ENCODE peak calls at places on chromosomes 6 and 20, in seven cellular contexts. R is SK-N-SH, Q is GM12878, L is K562, G is H1, E is HepG2, D is GM12892. F is an unnamed sample.

GRCh38 chr6:79009819-79010218 is 68.2 kb downstream of the PHIP start:
- DNase-seq in G (no peak), E (no peak), R (no peak), L (no peak), D (no peak), Q (no peak), F (no peak)

GRCh38 chr6:35511980-35512379 is 716 bp downstream of the TULP1 start:
- DNase-seq in L (peak; percentile 52), G (no peak), Q (no peak), R (no peak), D (no peak), E (no peak), F (no peak)

GRCh38 chr20:3970016-3970415 is 45.3 kb downstream of the RNF24 start:
- DNase-seq in E (peak; percentile 61), Q (no peak), D (no peak), R (no peak), G (no peak), L (peak; percentile 10), F (no peak)

GRCh38 chr20:62457098-62457497 is 18.7 kb downstream of the GATA5 start:
- DNase-seq in D (no peak), G (no peak), E (no peak), Q (no peak), R (no peak), L (no peak), F (no peak)

GRCh38 chr6:108518714-108519576 is 41.8 kb upstream of the FOXO3 start:
- DNase-seq in L (peak; percentile 20), D (no peak), R (peak; percentile 30), E (peak; percentile 24), G (no peak), Q (no peak), F (no peak)

GRCh38 chr20:688809-689208 is 13.2 kb upstream of the SCRT2 start:
- DNase-seq in D (no peak), E (peak; percentile 41), R (peak; percentile 54), G (no peak), L (peak; percentile 31), Q (no peak), F (no peak)

GRCh38 chr20:38057351-38057972 is 23.9 kb downstream of the RPRD1B start:
- DNase-seq in E (peak; percentile 88), D (peak; percentile 41), Q (no peak), L (peak; percentile 78), G (peak; percentile 92), R (peak; percentile 80), F (peak; percentile 23)

GRCh38 chr20:3720068-3720467 is 7.7 kb upstream of the SIGLEC1 start:
- DNase-seq in L (no peak), R (no peak), E (no peak), G (no peak), D (no peak), Q (no peak), F (no peak)

GRCh38 chr6:167647333-167647732 is 179.4 kb upstream of the AFDN start:
- DNase-seq in Q (no peak), D (no peak), R (no peak), G (no peak), E (no peak), L (no peak), F (no peak)

GRCh38 chr6:41488064-41488391 is 58.2 kb upstream of the FOXP4 start:
- DNase-seq in E (no peak), Q (no peak), L (no peak), G (no peak), R (no peak), D (no peak), F (no peak)

GRCh38 chr6:132161283-132161682 is 210.1 kb upstream of the CCN2 start:
- DNase-seq in E (peak; percentile 45), G (no peak), D (no peak), Q (no peak), L (no peak), R (no peak), F (no peak)

GRCh38 chr20:9409352-9409751 is 105.0 kb upstream of the LAMP5 start:
- DNase-seq in E (no peak), Q (no peak), R (no peak), G (no peak), L (no peak), D (no peak), F (no peak)

GRCh38 chr6:35919827-35920751 is 809 bp downstream of the SRPK1 start:
- DNase-seq in Q (no peak), R (peak; percentile 56), D (no peak), L (peak; percentile 38), E (peak; percentile 56), G (peak; percentile 66), F (peak; percentile 20)

GRCh38 chr6:41546475-41546865 is 289 bp downstream of the FOXP4 start:
- DNase-seq in L (no peak), G (no peak), R (no peak), Q (no peak), D (no peak), E (no peak), F (no peak)

GRCh38 chr6:37338745-37339255 is 15.0 kb upstream of the RNF8 start:
- DNase-seq in G (no peak), L (no peak), R (no peak), Q (no peak), E (no peak), D (no peak), F (no peak)

GRCh38 chr6:116314878-116315277 is 35.1 kb upstream of the TSPYL1 start:
- DNase-seq in D (no peak), Q (peak; percentile 13), R (no peak), G (no peak), E (no peak), L (no peak), F (no peak)

GRCh38 chr6:130020892-130021483 is 2.6 kb downstream of the L3MBTL3 start:
- DNase-seq in D (peak; percentile 23), L (peak; percentile 56), E (peak; percentile 81), R (peak; percentile 60), Q (peak; percentile 72), G (peak; percentile 82), F (peak; percentile 33)

GRCh38 chr6:123829302-123829953 is 25.8 kb downstream of the NKAIN2 start:
- DNase-seq in E (no peak), Q (no peak), G (no peak), D (no peak), L (no peak), R (no peak), F (no peak)

GRCh38 chr6:111201764-111202163 is 114.5 kb downstream of the SLC16A10 start:
- DNase-seq in R (no peak), L (no peak), Q (no peak), E (no peak), G (no peak), D (no peak), F (no peak)

GRCh38 chr20:62141397-62142251 is 1.6 kb downstream of the PSMA7 start:
- DNase-seq in L (no peak), R (peak; percentile 59), D (no peak), Q (no peak), G (no peak), E (peak; percentile 64), F (no peak)

GRCh38 chr6:11482616-11483015 is 54.9 kb upstream of the TMEM170B start:
- DNase-seq in R (no peak), Q (no peak), L (no peak), D (no peak), G (no peak), E (no peak), F (no peak)

GRCh38 chr6:66558189-66558588 is 851.2 kb upstream of the EYS start:
- DNase-seq in D (no peak), G (no peak), R (no peak), Q (no peak), E (peak; percentile 7), L (no peak), F (no peak)

GRCh38 chr6:4778086-4778485 is 1.9 kb downstream of the CDYL start:
- DNase-seq in G (no peak), D (no peak), Q (no peak), R (no peak), L (no peak), E (no peak), F (no peak)

GRCh38 chr20:3802524-3803239 is 6.6 kb downstream of the CDC25B start:
- DNase-seq in L (no peak), E (no peak), G (no peak), D (no peak), R (no peak), Q (no peak), F (no peak)

GRCh38 chr6:91366781-91367180 is 779.9 kb upstream of the MAP3K7 start:
- DNase-seq in R (no peak), D (no peak), E (no peak), L (no peak), Q (no peak), G (no peak), F (no peak)

GRCh38 chr6:157985378-157986155 is 3.9 kb downstream of the SYNJ2 start:
- DNase-seq in E (peak; percentile 100), Q (no peak), G (no peak), L (no peak), R (no peak), D (no peak), F (no peak)

GRCh38 chr6:148080311-148080710 is 262.3 kb upstream of the SASH1 start:
- DNase-seq in Q (no peak), D (no peak), G (no peak), E (no peak), L (no peak), R (no peak), F (no peak)
- TF ChIP-seq TAF1 in Q (no peak), D (no peak), G (no peak), E (no peak), L (no peak), R (no peak), F (no peak)

GRCh38 chr6:137236581-137237355 is 17.6 kb upstream of the IFNGR1 start:
- DNase-seq in E (no peak), Q (no peak), R (no peak), D (no peak), G (no peak), L (no peak), F (no peak)
- TF ChIP-seq TAF1 in E (no peak), Q (no peak), R (no peak), D (no peak), G (no peak), L (no peak), F (no peak)

DNA sequence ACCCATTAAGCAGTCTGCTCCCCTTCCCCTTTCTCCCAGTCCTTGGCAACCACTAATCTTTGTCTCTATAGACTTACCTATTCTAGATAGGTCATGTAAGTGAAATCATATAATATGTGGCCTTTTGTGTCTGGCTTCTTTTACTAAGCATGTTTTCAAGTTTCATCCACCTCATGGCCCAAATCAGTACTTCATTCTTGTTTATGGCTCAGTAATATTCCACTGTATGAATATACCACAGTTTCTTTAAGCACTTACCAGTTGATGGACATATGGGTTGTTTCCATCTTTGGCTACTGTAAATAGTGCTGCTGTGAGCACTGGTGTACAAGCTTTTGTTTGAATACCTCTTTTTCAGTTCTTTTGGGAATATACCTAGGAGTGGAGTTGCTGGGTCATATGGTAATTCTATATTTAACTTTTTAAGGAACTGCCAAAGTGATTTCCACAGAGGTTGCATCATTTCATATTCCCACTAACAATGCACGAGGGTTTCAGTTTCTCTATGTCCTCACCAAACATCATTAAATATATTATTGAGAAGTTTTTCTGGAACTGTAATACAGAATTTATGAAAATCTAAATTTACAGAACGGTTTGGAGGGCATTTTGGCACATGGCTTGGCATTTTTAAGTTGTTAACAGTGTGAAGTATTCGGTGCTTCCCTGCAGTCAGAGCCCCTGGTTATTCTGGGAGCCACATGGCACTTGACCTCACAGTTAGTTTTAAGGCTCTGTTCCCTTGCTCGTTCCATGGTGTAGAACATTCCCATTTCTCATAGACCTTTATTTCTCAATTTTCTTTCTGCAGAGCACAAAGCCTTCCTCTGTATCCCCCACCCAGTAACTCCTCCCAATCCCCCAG is 27.0 kb upstream of the DTNBP1 start:
- DNase-seq in L (no peak), E (no peak), Q (no peak), D (no peak), G (no peak), R (no peak), F (no peak)
- TF ChIP-seq TAF1 in L (no peak), E (no peak), Q (no peak), D (no peak), G (no peak), R (no peak), F (no peak)

GRCh38 chr20:23072892-23073586 is 13.1 kb downstream of the CD93 start:
- DNase-seq in R (no peak), L (no peak), G (no peak), E (no peak), D (no peak), Q (no peak), F (no peak)
- TF ChIP-seq TAF1 in R (no peak), L (no peak), G (no peak), E (no peak), D (no peak), Q (no peak), F (no peak)